ENCODE peak calls at places on chromosomes 11 and 22, in six cellular contexts. J is neuronal stem cell; R is prostate gland; X is SJCRH30; H is activated effector memory CD4-positive, alpha-beta T cell treated with anti-CD3 and anti-CD28 coated beads, Interleukin-2, amount 50 U/mL, for 16 hours; F is activated CD8-positive, alpha-beta memory T cell treated with anti-CD3 and anti-CD28 coated beads for 1 hour. D is an unnamed sample.

GRCh38 chr22:18012528-18012927 is 11.8 kb downstream of the MICAL3 start:
- DNase-seq in J (no peak), R (no peak), X (no peak), H (no peak), F (no peak), D (peak)

GRCh38 chr11:61657566-61657965 is 22.6 kb upstream of the DAGLA start:
- DNase-seq in J (no peak), R (peak), X (peak), H (no peak), F (no peak), D (peak)

GRCh38 chr11:72954860-72955259 is 140.6 kb downstream of the ATG16L2 start:
- DNase-seq in J (no peak), R (no peak), X (no peak), H (no peak), F (no peak), D (no peak)

GRCh38 chr11:24697722-24698121 is 200.9 kb downstream of the LUZP2 start:
- DNase-seq in J (no peak), R (no peak), X (no peak), H (no peak), F (no peak), D (peak)

GRCh38 chr22:43946391-43946680 is 8.9 kb upstream of the SAMM50 start:
- DNase-seq in J (no peak), R (no peak), X (no peak), H (no peak), F (no peak), D (no peak)

GRCh38 chr11:72779495-72780128 is 14.2 kb downstream of the STARD10 start:
- DNase-seq in J (no peak), R (no peak), X (no peak), H (no peak), F (no peak), D (no peak)

GRCh38 chr11:36278531-36279245 is 10.5 kb downstream of the COMMD9 start:
- DNase-seq in J (no peak), R (no peak), X (peak), H (no peak), F (no peak), D (no peak)

GRCh38 chr11:71112454-71112853 is 139.9 kb downstream of the SHANK2 start:
- DNase-seq in J (no peak), R (no peak), X (no peak), H (no peak), F (no peak), D (no peak)

GRCh38 chr11:96978751-96979150 is 588.9 kb downstream of the JRKL start:
- DNase-seq in J (no peak), R (no peak), X (no peak), H (no peak), F (no peak), D (no peak)

GRCh38 chr22:46036558-46037408 is 59.8 kb upstream of the WNT7B start:
- DNase-seq in J (no peak), R (peak), X (peak), H (peak), F (no peak), D (peak)

GRCh38 chr11:76623171-76623883 is 47.2 kb downstream of the LRRC32 start:
- DNase-seq in J (no peak), R (no peak), X (no peak), H (no peak), F (no peak), D (no peak)

GRCh38 chr11:78514922-78515502 is 59.7 kb downstream of the NARS2 start:
- DNase-seq in J (no peak), R (no peak), X (no peak), H (no peak), F (no peak), D (no peak)

GRCh38 chr11:65425971-65426838 is 3.6 kb downstream of the NEAT1 start:
- DNase-seq in J (no peak), R (no peak), X (no peak), H (peak), F (no peak), D (peak)

GRCh38 chr11:39910087-39910486 is 1549.4 kb downstream of the LRRC4C start:
- DNase-seq in J (no peak), R (no peak), X (no peak), H (no peak), F (no peak), D (no peak)

GRCh38 chr22:45518580-45518991 is 15.9 kb downstream of the FBLN1 start:
- DNase-seq in J (no peak), R (no peak), X (no peak), H (no peak), F (no peak), D (peak)

GRCh38 chr22:37193629-37194191 is 5.7 kb upstream of the C1QTNF6 start:
- DNase-seq in J (no peak), R (no peak), X (no peak), H (peak), F (no peak), D (peak)

GRCh38 chr22:42269407-42270177 is 861 bp downstream of the TCF20 start:
- DNase-seq in J (no peak), R (peak), X (peak), H (peak), F (peak), D (peak)

GRCh38 chr11:78499971-78500370 is 74.7 kb downstream of the NARS2 start:
- DNase-seq in J (no peak), R (no peak), X (no peak), H (no peak), F (no peak), D (no peak)

GRCh38 chr11:68370211-68371111 is 58.1 kb downstream of the LRP5 start:
- DNase-seq in J (no peak), R (peak), X (no peak), H (no peak), F (no peak), D (no peak)

GRCh38 chr11:69377953-69378302 is 84.0 kb downstream of the MYEOV start:
- DNase-seq in J (no peak), R (no peak), X (no peak), H (peak), F (no peak), D (no peak)

GRCh38 chr11:14054708-14055107 is 92.2 kb downstream of the SPON1 start:
- DNase-seq in J (no peak), R (peak), X (no peak), H (no peak), F (no peak), D (no peak)

GRCh38 chr11:119055901-119056300 is 1.1 kb downstream of the HYOU1 start:
- DNase-seq in J (no peak), R (no peak), X (no peak), H (peak), F (no peak), D (peak)

GRCh38 chr11:28585007-28585406 is 476.8 kb downstream of the METTL15 start:
- DNase-seq in J (no peak), R (no peak), X (no peak), H (no peak), F (no peak), D (peak)

GRCh38 chr11:72353861-72354260 is 80.5 kb downstream of the CLPB start:
- DNase-seq in J (no peak), R (no peak), X (no peak), H (no peak), F (no peak), D (no peak)

GRCh38 chr22:27051407-27051806 is 394.0 kb downstream of the MIAT start:
- DNase-seq in J (no peak), R (no peak), X (no peak), H (no peak), F (no peak), D (no peak)

GRCh38 chr11:79052539-79052938 is 388.3 kb downstream of the TENM4 start:
- DNase-seq in J (no peak), R (no peak), X (no peak), H (no peak), F (no peak), D (no peak)

GRCh38 chr22:48895341-48895740 is 932.3 kb downstream of the BRD1 start:
- DNase-seq in J (no peak), R (no peak), X (no peak), H (peak), F (no peak), D (no peak)

GRCh38 chr11:112355726-112356125 is 95.1 kb upstream of the PLET1 start:
- DNase-seq in J (no peak), R (no peak), X (no peak), H (no peak), F (no peak), D (no peak)

GRCh38 chr22:45887202-45888131 is 89.5 kb downstream of the WNT7B start:
- DNase-seq in J (no peak), R (peak), X (no peak), H (peak), F (no peak), D (no peak)

GRCh38 chr11:111846640-111847039 is 24.7 kb downstream of the ALG9 start:
- DNase-seq in J (no peak), R (no peak), X (no peak), H (no peak), F (no peak), D (no peak)

GRCh38 chr11:67102664-67103063 is 16.4 kb upstream of the KDM2A start:
- DNase-seq in J (no peak), R (no peak), X (no peak), H (no peak), F (no peak), D (no peak)